ENCODE peak calls at places on chromosomes 7 and 10, in six cellular contexts. F is heart right ventricle; K is A549; O is effector memory CD4-positive, alpha-beta T cell; Y is heart left ventricle; G is right cardiac atrium. B is an unnamed sample.

GRCh38 chr7:149753370-149754233 is 19.8 kb downstream of the ZNF467 start:
- DNase-seq in K (peak), O (no peak), Y (no peak), F (peak), G (no peak), B (no peak)

GRCh38 chr10:64261092-64261491 is 739.9 kb downstream of the REEP3 start:
- DNase-seq in O (no peak), G (no peak), K (no peak), F (no peak), Y (no peak), B (no peak)

GRCh38 chr7:128713794-128714193 is 25.4 kb upstream of the CALU start:
- DNase-seq in Y (no peak), O (no peak), K (no peak), G (no peak), F (no peak), B (no peak)

GRCh38 chr7:131689662-131690234 is 133.3 kb upstream of the PODXL start:
- DNase-seq in G (no peak), O (no peak), K (no peak), Y (no peak), F (no peak), B (no peak)

GRCh38 chr10:68153473-68154210 is 44.4 kb downstream of the MYPN start:
- DNase-seq in G (no peak), O (no peak), K (peak), Y (peak), F (no peak), B (no peak)

GRCh38 chr7:28071570-28071969 is 109.0 kb downstream of the JAZF1 start:
- DNase-seq in G (no peak), F (no peak), O (no peak), Y (no peak), K (no peak), B (no peak)

GRCh38 chr10:125772112-125772863 is 3.3 kb downstream of the MMP21 start:
- DNase-seq in K (no peak), F (no peak), O (no peak), Y (no peak), G (no peak), B (no peak)

GRCh38 chr10:48287417-48288391 is 13.2 kb upstream of the FRMPD2 start:
- DNase-seq in F (peak), Y (no peak), K (no peak), O (no peak), G (peak), B (peak)

GRCh38 chr7:45021604-45022296 is 21.7 kb downstream of the CCM2 start:
- DNase-seq in K (no peak), F (no peak), G (no peak), Y (no peak), O (no peak), B (no peak)

GRCh38 chr7:148620749-148621372 is 30.3 kb downstream of the C7orf33 start:
- DNase-seq in F (no peak), K (peak), G (no peak), Y (no peak), O (no peak), B (no peak)

GRCh38 chr7:48016641-48017040 is 12.3 kb downstream of the SUN3 start:
- DNase-seq in Y (no peak), F (no peak), K (no peak), G (no peak), O (no peak), B (no peak)

GRCh38 chr7:138980575-138981285 is 459 bp downstream of the KIAA1549 start:
- DNase-seq in O (no peak), F (peak), G (peak), Y (no peak), K (no peak), B (no peak)

GRCh38 chr7:153443031-153443430 is 609.2 kb upstream of the DPP6 start:
- DNase-seq in F (no peak), Y (no peak), G (no peak), K (no peak), O (no peak), B (no peak)

GRCh38 chr10:132706701-132707100 is 79.2 kb downstream of the NKX6-2 start:
- DNase-seq in F (peak), O (no peak), Y (no peak), G (peak), K (no peak), B (no peak)

GRCh38 chr7:105678811-105679495 is 97.7 kb upstream of the EFCAB10 start:
- DNase-seq in G (peak), K (no peak), Y (peak), O (no peak), F (peak), B (peak)

GRCh38 chr7:8982338-8982994 is 549.1 kb downstream of the NXPH1 start:
- DNase-seq in Y (no peak), K (no peak), F (no peak), G (no peak), O (no peak), B (no peak)

GRCh38 chr10:68284007-68284406 is 47.9 kb upstream of the HNRNPH3 start:
- DNase-seq in Y (no peak), G (no peak), K (no peak), O (no peak), F (no peak), B (no peak)

GRCh38 chr7:27424749-27425148 is 182.1 kb downstream of the EVX1 start:
- DNase-seq in G (no peak), O (no peak), K (no peak), F (no peak), Y (no peak), B (no peak)

GRCh38 chr7:77464589-77464988 is 48.4 kb upstream of the GSAP start:
- DNase-seq in K (no peak), Y (no peak), F (no peak), O (no peak), G (no peak), B (no peak)

GRCh38 chr7:93382362-93382761 is 150.2 kb downstream of the VPS50 start:
- DNase-seq in Y (no peak), G (no peak), K (no peak), O (no peak), F (no peak), B (no peak)

GRCh38 chr10:112471878-112472487 is 25.0 kb downstream of the VTI1A start:
- DNase-seq in Y (no peak), G (no peak), O (no peak), K (peak), F (no peak), B (no peak)

GRCh38 chr7:39407139-39407538 is 159.1 kb upstream of the YAE1 start:
- DNase-seq in Y (no peak), G (no peak), F (no peak), O (no peak), K (no peak), B (no peak)

GRCh38 chr7:127751723-127752448 is 99.9 kb downstream of the SND1 start:
- DNase-seq in Y (no peak), O (no peak), K (no peak), G (peak), F (no peak), B (no peak)

GRCh38 chr10:4013651-4014085 is 228.7 kb upstream of the KLF6 start:
- DNase-seq in K (no peak), Y (peak), F (peak), O (no peak), G (peak), B (no peak)

GRCh38 chr7:33907625-33908024 is 2.3 kb downstream of the BMPER start:
- DNase-seq in Y (no peak), G (no peak), F (no peak), K (no peak), O (no peak), B (no peak)

GRCh38 chr7:139092090-139092796 is 17.3 kb downstream of the ZC3HAV1 start:
- DNase-seq in F (no peak), Y (no peak), K (no peak), G (no peak), O (no peak), B (no peak)

GRCh38 chr10:71697938-71698709 is 21.5 kb downstream of the C10orf105 start:
- DNase-seq in Y (no peak), F (no peak), K (no peak), G (no peak), O (no peak), B (no peak)

GRCh38 chr10:102384053-102384452 is 11.5 kb upstream of the NFKB2 start:
- DNase-seq in F (no peak), G (no peak), K (no peak), Y (no peak), O (no peak), B (no peak)

GRCh38 chr7:77413128-77413527 is 3.0 kb downstream of the GSAP start:
- DNase-seq in O (no peak), Y (no peak), F (no peak), G (no peak), K (no peak), B (no peak)

GRCh38 chr10:130809761-130810515 is 501.6 kb downstream of the TCERG1L start:
- DNase-seq in K (no peak), O (no peak), F (no peak), Y (no peak), G (no peak), B (no peak)

GRCh38 chr10:71921319-71922027 is 42.7 kb upstream of the CHST3 start:
- DNase-seq in Y (peak), K (no peak), O (no peak), F (peak), G (peak), B (peak)

GRCh38 chr10:106043833-106044232 is 1120.7 kb downstream of the SORCS1 start:
- DNase-seq in O (no peak), K (no peak), G (no peak), F (no peak), Y (no peak), B (no peak)

GRCh38 chr7:5177060-5177459 is 13.0 kb upstream of the WIPI2 start:
- DNase-seq in G (peak), F (peak), K (no peak), O (no peak), Y (peak), B (no peak)

GRCh38 chr10:86632009-86632800 is 22.1 kb upstream of the OPN4 start:
- DNase-seq in O (no peak), K (no peak), Y (peak), G (peak), F (peak), B (no peak)

DNA sequence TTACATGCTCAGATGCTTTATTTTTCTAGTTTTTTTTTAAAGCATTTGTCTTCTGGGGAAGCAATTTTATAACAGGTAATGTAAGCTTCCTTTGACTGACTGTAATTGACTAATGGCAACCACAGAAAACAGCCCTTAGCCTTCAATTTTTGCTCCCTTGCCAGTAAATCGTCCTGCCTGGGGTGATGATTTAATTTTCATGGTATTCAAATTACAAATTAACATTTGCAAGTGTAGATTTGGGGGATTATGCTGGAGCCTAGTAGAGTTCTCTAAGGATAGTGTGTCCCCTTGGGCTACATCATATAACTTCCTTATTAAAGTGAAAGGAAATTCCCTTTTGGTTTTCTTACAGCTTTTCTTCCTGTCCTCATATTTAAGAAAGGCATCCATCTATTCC is 36.1 kb upstream of the HDAC9 start:
- DNase-seq in F (no peak), O (no peak), K (no peak), G (no peak), Y (no peak), B (no peak)
- H3K27ac ChIP-seq in F (no peak), O (no peak), K (no peak), G (no peak), Y (no peak), B (no peak)

DNA sequence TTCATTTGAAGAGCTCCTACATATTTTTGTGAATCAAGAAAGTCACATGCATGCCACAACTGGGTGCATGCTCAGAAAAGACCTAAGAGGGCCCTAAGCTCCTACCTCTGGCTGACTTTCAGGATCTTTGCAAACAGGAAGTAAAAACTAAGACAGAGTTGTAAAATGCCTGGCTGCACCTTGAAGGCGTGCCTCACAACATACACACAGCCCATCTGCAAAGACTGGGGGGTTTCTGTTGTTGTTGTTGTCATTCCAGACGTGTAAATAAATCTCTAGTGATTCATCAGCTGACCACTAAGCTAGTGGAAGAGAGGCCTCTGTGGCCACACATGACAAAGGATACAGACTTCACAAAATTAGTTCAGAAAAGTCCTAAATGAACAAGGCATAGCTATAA is 31.8 kb downstream of the SMURF1 start:
- DNase-seq in G (no peak), K (no peak), F (no peak), Y (no peak), O (no peak), B (no peak)
- H3K27ac ChIP-seq in G (no peak), K (peak), F (no peak), Y (no peak), O (no peak), B (peak)

GRCh38 chr7:73830618-73830871 is 251 bp upstream of the CLDN4 start:
- DNase-seq in G (no peak), O (no peak), F (no peak), Y (no peak), K (no peak), B (no peak)

GRCh38 chr7:73830872-73831655 is at the start of gene CLDN4:
- DNase-seq in K (no peak), O (no peak), G (no peak), Y (no peak), F (no peak), B (no peak)

GRCh38 chr7:73828972-73829371 is 1.8 kb upstream of the CLDN4 start:
- DNase-seq in Y (no peak), O (no peak), K (no peak), G (no peak), F (no peak), B (no peak)

GRCh38 chr7:73829505-73829904 is 1.3 kb upstream of the CLDN4 start:
- DNase-seq in F (no peak), K (no peak), O (no peak), Y (no peak), G (no peak), B (no peak)

DNA sequence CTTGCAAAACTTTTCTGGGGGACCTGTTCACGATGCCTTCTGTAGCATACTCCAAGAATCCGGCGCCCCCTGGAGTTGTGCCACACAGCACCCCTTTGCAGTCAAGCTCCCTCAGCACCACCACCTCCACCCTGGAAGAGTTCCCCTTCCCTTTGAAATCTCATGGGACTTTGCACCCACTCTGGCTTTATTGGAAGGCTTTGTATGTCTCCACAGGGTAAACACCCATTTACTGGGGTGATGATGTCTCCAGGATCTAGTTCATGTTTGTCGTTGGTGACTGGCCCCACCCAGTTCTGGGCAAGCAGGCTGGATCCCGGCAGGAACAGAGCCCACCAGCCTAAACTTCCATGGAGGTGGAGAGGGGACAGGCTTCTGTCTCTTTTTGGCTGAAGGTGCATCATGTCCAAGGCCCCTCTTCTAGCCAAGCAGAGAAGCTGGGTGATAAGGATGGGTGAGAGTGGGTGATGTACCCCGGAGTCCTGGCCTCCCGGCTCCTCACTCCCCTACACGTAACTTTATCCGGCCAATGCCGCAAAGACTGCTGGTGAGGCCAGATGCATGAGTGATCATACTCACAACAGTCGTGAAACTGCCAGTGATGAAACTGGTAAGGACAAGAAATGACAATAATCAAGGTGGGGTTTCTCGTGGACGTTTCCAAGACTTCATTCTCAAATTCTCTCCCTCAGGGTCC is 727 bp upstream of the CLDN4 start:
- DNase-seq in Y (no peak), F (no peak), G (no peak), K (no peak), O (no peak), B (no peak)
- H3K27ac ChIP-seq in Y (no peak), F (no peak), G (no peak), K (peak), O (no peak), B (no peak)

GRCh38 chr7:151735186-151735853 is 141.6 kb downstream of the PRKAG2 start:
- DNase-seq in K (no peak), F (no peak), Y (no peak), G (no peak), O (no peak), B (no peak)
- H3K27ac ChIP-seq in K (peak), F (peak), Y (peak), G (peak), O (no peak), B (no peak)

GRCh38 chr7:155593455-155594162 is 47.2 kb upstream of the CNPY1 start:
- DNase-seq in F (no peak), K (no peak), O (no peak), G (no peak), Y (no peak), B (no peak)
- H3K27ac ChIP-seq in F (no peak), K (peak), O (no peak), G (no peak), Y (no peak), B (no peak)

DNA sequence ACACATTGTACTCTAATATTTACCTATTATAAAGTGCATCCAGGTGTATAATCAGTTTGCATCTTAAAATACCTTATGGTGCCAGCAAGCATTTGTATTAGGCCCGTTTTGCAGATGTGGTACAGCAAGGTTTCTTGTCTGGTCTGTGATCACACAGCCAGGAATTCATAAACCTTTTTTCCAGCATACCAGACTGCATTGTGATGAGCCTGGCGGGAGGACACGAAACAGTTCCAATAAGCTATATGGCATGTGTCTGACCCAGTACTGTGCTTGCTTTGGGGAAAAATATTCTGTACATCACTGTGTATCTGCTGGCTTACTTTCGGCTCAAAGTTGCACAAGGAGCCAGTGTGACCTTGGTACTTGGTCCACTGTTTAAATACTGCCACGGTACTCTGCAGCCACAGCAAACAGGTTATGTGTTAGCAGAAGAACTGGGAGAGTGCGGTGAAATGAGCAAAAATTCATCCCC is 36.3 kb downstream of the CHN2 start:
- DNase-seq in Y (no peak), G (no peak), O (no peak), F (no peak), K (no peak), B (no peak)
- H3K27ac ChIP-seq in Y (no peak), G (no peak), O (no peak), F (no peak), K (no peak), B (no peak)